ENCODE peak calls at places on chromosomes 6 and 20, in six cellular contexts. O is aorta, X is endothelial cell of umbilical vein, P is HL-60, U is mammary epithelial cell, I is fibroblast of lung. T is an unnamed sample.

GRCh38 chr20:64257107-64257757 is 1.7 kb downstream of the PCMTD2 start:
- DNase-seq in X (no peak), I (no peak), O (no peak), P (no peak), U (no peak), T (no peak)

GRCh38 chr20:19935842-19936241 is 81.3 kb upstream of the NAA20 start:
- DNase-seq in P (no peak), X (no peak), U (peak; percentile 82), O (no peak), I (no peak), T (no peak)

GRCh38 chr6:74932214-74932923 is 273.5 kb downstream of the COL12A1 start:
- DNase-seq in O (no peak), X (no peak), P (no peak), I (no peak), U (no peak), T (no peak)

GRCh38 chr20:33985280-33985679 is 8.4 kb upstream of the RALY start:
- DNase-seq in X (no peak), I (no peak), O (no peak), U (no peak), P (no peak), T (no peak)

GRCh38 chr6:159217595-159218275 is 48.5 kb downstream of the FNDC1 start:
- DNase-seq in I (peak; percentile 53), X (peak; percentile 1), U (no peak), P (peak; percentile 27), O (no peak), T (peak; percentile 36)

GRCh38 chr20:21265457-21266190 is 37.5 kb upstream of the XRN2 start:
- DNase-seq in I (no peak), O (no peak), X (no peak), P (no peak), U (no peak), T (no peak)

GRCh38 chr6:82227770-82228169 is 19.8 kb downstream of the IBTK start:
- DNase-seq in U (no peak), O (no peak), I (no peak), X (peak; percentile 16), P (no peak), T (no peak)

GRCh38 chr6:53837875-53838806 is 43.3 kb downstream of the LRRC1 start:
- DNase-seq in X (peak; percentile 90), I (no peak), U (no peak), P (no peak), O (no peak), T (no peak)

GRCh38 chr6:170553686-170554085 is 483 bp upstream of the TBP start:
- DNase-seq in U (no peak), O (no peak), P (no peak), I (peak; percentile 39), X (no peak), T (no peak)

GRCh38 chr6:90846824-90847223 is 260.0 kb upstream of the MAP3K7 start:
- DNase-seq in I (no peak), U (peak; percentile 78), O (no peak), P (no peak), X (no peak), T (no peak)

GRCh38 chr6:112216699-112217551 is 37.4 kb downstream of the LAMA4 start:
- DNase-seq in O (no peak), I (peak; percentile 92), X (peak; percentile 96), P (no peak), U (peak; percentile 83), T (peak; percentile 81)

GRCh38 chr20:24987873-24988835 is 4.4 kb downstream of the APMAP start:
- DNase-seq in P (no peak), I (no peak), O (no peak), X (no peak), U (no peak), T (no peak)

GRCh38 chr20:51345601-51346101 is 196.9 kb downstream of the NFATC2 start:
- DNase-seq in U (peak; percentile 83), P (no peak), X (peak; percentile 57), I (peak; percentile 55), O (no peak), T (no peak)

DNA sequence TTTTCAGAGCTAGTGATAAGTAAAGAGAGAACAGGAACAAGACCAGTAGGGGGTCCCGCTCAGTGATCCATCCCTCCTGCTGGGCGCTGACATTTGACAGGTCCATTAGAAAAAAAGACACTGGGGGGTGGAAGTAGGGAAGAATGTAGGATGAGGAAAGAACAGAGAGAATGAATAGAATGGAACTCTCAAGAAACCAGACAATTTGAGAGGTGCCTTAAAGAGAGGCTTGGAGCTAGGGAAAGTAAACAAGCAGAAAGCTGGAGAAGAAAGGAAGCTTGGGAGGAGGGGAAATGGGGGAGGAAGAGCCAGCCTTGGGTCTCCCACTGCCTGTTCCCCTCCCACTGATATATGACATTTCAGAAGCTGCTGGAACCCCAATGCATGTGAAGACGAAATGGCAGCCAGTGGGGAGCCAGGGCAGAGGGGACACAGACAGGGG is 8.4 kb downstream of the GABBR1 start:
- DNase-seq in O (no peak), I (no peak), X (no peak), P (no peak), U (no peak), T (no peak)
- H3K27ac ChIP-seq in O (no peak overlapping the region), I (no peak overlapping the region), X (no peak overlapping the region), P (no peak overlapping the region), U (no peak overlapping the region), T (no peak overlapping the region)

DNA sequence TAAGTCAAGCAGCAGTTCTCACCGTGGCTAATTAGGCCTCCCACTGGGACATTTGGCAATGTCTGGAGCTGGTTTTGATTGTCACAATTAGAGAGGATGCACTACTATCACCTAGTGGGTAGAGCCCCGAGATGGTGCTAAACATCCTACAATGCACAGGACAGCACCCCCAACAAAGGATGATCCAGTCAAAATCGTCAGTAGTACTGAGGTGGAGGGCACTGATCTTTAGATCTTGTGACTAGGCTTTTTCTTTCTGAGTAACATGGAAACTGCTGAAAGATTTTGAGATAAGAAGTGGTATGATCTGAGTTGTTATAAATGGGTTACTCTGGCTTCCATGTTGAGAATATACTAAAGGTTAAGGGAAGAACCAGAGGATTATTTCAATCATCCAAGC is 12.0 kb downstream of the UBD start:
- DNase-seq in X (no peak), P (no peak), U (no peak), I (no peak), O (no peak), T (no peak)
- H3K27ac ChIP-seq in X (no peak overlapping the region), P (no peak overlapping the region), U (no peak overlapping the region), I (no peak overlapping the region), O (no peak overlapping the region), T (no peak overlapping the region)

DNA sequence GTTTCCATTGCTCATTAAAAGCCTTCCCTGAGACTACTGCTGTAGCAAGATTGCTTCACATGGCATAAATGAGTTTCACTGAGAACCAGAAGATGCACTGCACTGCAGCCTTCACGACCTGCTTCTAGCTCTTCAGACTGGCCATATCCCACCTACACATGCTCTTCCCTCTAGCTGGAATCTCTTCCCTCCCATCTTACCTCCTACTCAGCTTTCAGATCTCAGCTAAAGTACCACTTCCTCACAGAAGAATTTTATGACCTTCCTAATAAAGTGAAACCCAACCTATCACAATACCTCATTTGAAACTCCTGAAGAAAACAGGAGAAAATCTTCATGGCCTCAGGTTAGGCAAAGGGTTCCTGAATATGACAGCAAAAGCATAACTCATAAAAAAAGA is 99.9 kb downstream of the DTNBP1 start:
- DNase-seq in U (no peak), X (no peak), P (no peak), I (no peak), O (no peak), T (no peak)
- H3K27ac ChIP-seq in U (no peak overlapping the region), X (no peak overlapping the region), P (no peak overlapping the region), I (no peak overlapping the region), O (no peak overlapping the region), T (no peak overlapping the region)

GRCh38 chr6:154478691-154479090 is 31.8 kb downstream of the CNKSR3 start:
- DNase-seq in P (no peak), U (no peak), O (no peak), I (peak; percentile 35), X (no peak), T (no peak)

GRCh38 chr6:154479388-154480143 is 30.9 kb downstream of the CNKSR3 start:
- DNase-seq in X (peak; percentile 60), O (no peak), U (no peak), I (peak; percentile 77), P (no peak), T (peak; percentile 64)

GRCh38 chr6:154476494-154476893 is 34.0 kb downstream of the CNKSR3 start:
- DNase-seq in P (no peak), X (no peak), I (no peak), O (no peak), U (no peak), T (no peak)

GRCh38 chr6:154480144-154480639 is 30.3 kb downstream of the CNKSR3 start:
- DNase-seq in X (no peak), P (no peak), U (no peak), O (no peak), I (no peak), T (no peak)

DNA sequence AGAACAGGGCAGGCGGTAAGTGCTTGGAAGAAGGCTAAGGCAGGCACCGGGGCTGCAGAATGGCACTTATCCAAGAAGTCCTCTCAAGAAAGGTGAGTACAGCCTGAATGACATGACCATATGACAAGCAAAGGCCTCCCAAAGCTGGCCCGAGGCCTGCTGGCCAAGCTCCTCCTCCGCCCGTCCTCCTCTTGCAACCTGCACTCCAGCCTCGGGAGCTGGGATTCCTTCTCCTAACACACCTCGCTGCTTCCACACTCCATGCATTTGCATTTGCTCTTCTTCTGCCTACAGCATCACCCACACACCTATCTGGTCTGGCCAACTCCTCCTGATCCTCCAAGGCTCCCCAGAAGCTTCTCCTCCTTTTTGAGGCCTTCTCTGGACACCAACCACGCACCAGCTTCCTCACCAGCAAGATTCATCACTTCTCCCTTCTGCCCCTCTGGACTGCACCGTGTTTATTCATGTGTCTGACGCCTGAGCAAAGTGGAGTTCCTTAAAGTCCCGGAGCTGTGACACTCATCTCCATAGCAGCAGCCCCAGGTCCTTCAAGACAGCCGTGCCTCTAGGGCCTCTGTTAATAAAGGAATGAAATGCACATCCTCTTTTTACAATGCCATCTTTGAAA is 32.3 kb downstream of the CNKSR3 start:
- DNase-seq in O (no peak), I (peak; percentile 27), U (no peak), X (no peak), P (no peak), T (no peak)
- H3K27ac ChIP-seq in O (peak overlapping the region; percentile 9), I (peak overlapping the region; percentile 53), U (no peak overlapping the region), X (no peak overlapping the region), P (no peak overlapping the region), T (no peak overlapping the region)

GRCh38 chr20:36471885-36472642 is 69.3 kb upstream of the MYL9 start:
- DNase-seq in P (no peak), O (no peak), U (no peak), X (no peak), I (no peak), T (no peak)
- H3K27ac ChIP-seq in P (no peak overlapping the region), O (peak overlapping the region; percentile 23), U (peak overlapping the region; percentile 61), X (no peak overlapping the region), I (peak overlapping the region; percentile 87), T (peak overlapping the region; percentile 68)

GRCh38 chr20:45355209-45355608 is 7.0 kb upstream of the SDC4 start:
- DNase-seq in X (no peak), P (no peak), U (peak; percentile 61), O (no peak), I (peak; percentile 80), T (peak; percentile 64)
- H3K27ac ChIP-seq in X (no peak overlapping the region), P (no peak overlapping the region), U (peak overlapping the region; percentile 35), O (no peak overlapping the region), I (peak overlapping the region; percentile 31), T (peak overlapping the region; percentile 55)

GRCh38 chr6:8837343-8837742 is 402.0 kb upstream of the SLC35B3 start:
- DNase-seq in O (no peak), U (no peak), X (no peak), I (no peak), P (no peak), T (no peak)
- H3K27ac ChIP-seq in O (no peak overlapping the region), U (no peak overlapping the region), X (no peak overlapping the region), I (no peak overlapping the region), P (no peak overlapping the region), T (no peak overlapping the region)